ENCODE peak calls at places on chromosomes 2 and 18, in ten cellular contexts. W is A549, R is adrenal gland, P is suprapubic skin, S is stomach, I is prostate gland, G is spleen, Y is thyroid gland, V is GM12891, X is H54. N is an unnamed sample.

GRCh38 chr2:194044321-194044720 is 1612.7 kb upstream of the SLC39A10 start:
- DNase-seq in V (no peak), P (no peak), Y (no peak), S (no peak), I (no peak), W (no peak), G (no peak), R (no peak), X (no peak), N (no peak)

GRCh38 chr2:238709324-238709723 is 138.6 kb upstream of the TWIST2 start:
- DNase-seq in R (no peak), S (no peak), X (no peak), P (no peak), Y (no peak), G (no peak), V (no peak), I (no peak), W (no peak), N (no peak)

GRCh38 chr2:202009019-202009481 is 24.6 kb upstream of the FZD7 start:
- DNase-seq in G (no peak), Y (no peak), R (peak), S (no peak), I (no peak), P (no peak), V (no peak), W (no peak), X (no peak), N (no peak)

GRCh38 chr2:28401-28975 is 17.8 kb downstream of the FAM110C start:
- DNase-seq in R (no peak), X (no peak), G (no peak), P (no peak), I (no peak), S (no peak), Y (no peak), V (no peak), W (no peak), N (no peak)

GRCh38 chr2:27885246-27885645 is 4.9 kb downstream of the RBKS start:
- DNase-seq in V (no peak), Y (no peak), W (no peak), P (no peak), S (no peak), R (no peak), G (no peak), I (no peak), X (no peak), N (no peak)

GRCh38 chr2:38146302-38146916 is 70.5 kb upstream of the CYP1B1 start:
- DNase-seq in Y (peak), I (no peak), R (peak), X (peak), G (no peak), V (no peak), W (peak), S (no peak), P (no peak), N (no peak)

GRCh38 chr2:8426577-8426976 is 255.3 kb upstream of the ID2 start:
- DNase-seq in X (no peak), S (no peak), V (no peak), P (no peak), Y (no peak), R (peak), W (no peak), I (no peak), G (no peak), N (no peak)

GRCh38 chr2:132943829-132944228 is 273.8 kb upstream of the LYPD1 start:
- DNase-seq in V (no peak), R (no peak), P (no peak), W (no peak), Y (peak), I (no peak), G (no peak), S (no peak), X (no peak), N (no peak)

GRCh38 chr2:109736177-109736827 is 57.8 kb upstream of the RGPD5 start:
- DNase-seq in I (peak), Y (peak), W (peak), S (peak), G (peak), V (no peak), X (no peak), R (peak), P (no peak), N (no peak)

GRCh38 chr2:54360055-54360792 is 95.9 kb upstream of the SPTBN1 start:
- DNase-seq in Y (peak), G (no peak), W (no peak), R (peak), V (no peak), S (no peak), I (no peak), X (no peak), P (no peak), N (no peak)

GRCh38 chr2:4190548-4190947 is 487.2 kb downstream of the DCDC2C start:
- DNase-seq in Y (peak), R (no peak), V (no peak), W (no peak), I (no peak), P (no peak), G (no peak), S (no peak), X (no peak), N (no peak)

GRCh38 chr2:236109061-236109460 is 59.1 kb downstream of the GBX2 start:
- DNase-seq in V (no peak), I (no peak), R (no peak), S (no peak), G (peak), Y (no peak), P (no peak), X (no peak), W (no peak), N (no peak)

GRCh38 chr2:181753686-181754085 is 73.4 kb upstream of the NEUROD1 start:
- DNase-seq in P (no peak), S (no peak), W (no peak), X (no peak), Y (no peak), I (no peak), G (no peak), V (no peak), R (no peak), N (no peak)

GRCh38 chr2:108594132-108594981 is 60.1 kb downstream of the LIMS1 start:
- DNase-seq in R (peak), P (no peak), X (no peak), S (no peak), V (no peak), I (no peak), G (no peak), W (no peak), Y (no peak), N (no peak)

GRCh38 chr18:65175681-65176080 is 575.1 kb upstream of the CDH7 start:
- DNase-seq in G (no peak), X (no peak), V (no peak), R (no peak), W (no peak), Y (no peak), P (no peak), I (no peak), S (no peak), N (no peak)

GRCh38 chr2:9832586-9832985 is 10.7 kb upstream of the TAF1B start:
- DNase-seq in R (no peak), W (no peak), S (no peak), I (no peak), V (no peak), Y (no peak), P (no peak), G (no peak), X (no peak), N (no peak)

GRCh38 chr18:43830905-43831304 is 553.6 kb upstream of the SYT4 start:
- DNase-seq in P (no peak), X (no peak), Y (no peak), G (no peak), W (no peak), I (no peak), V (no peak), S (no peak), R (no peak), N (no peak)

GRCh38 chr2:29187926-29188325 is 72.7 kb downstream of the CLIP4 start:
- DNase-seq in G (no peak), I (no peak), V (no peak), W (no peak), Y (no peak), P (no peak), R (no peak), X (no peak), S (no peak), N (no peak)

GRCh38 chr2:108972663-108973062 is 16.4 kb downstream of the EDAR start:
- DNase-seq in G (no peak), V (no peak), Y (no peak), W (no peak), I (no peak), X (no peak), S (no peak), P (no peak), R (no peak), N (no peak)

GRCh38 chr18:35005963-35006577 is 35.1 kb upstream of the MAPRE2 start:
- DNase-seq in R (no peak), P (no peak), X (no peak), G (no peak), S (no peak), W (peak), V (peak), I (peak), Y (no peak), N (peak)

GRCh38 chr2:10977003-10977402 is 65.3 kb downstream of the KCNF1 start:
- DNase-seq in S (no peak), W (no peak), Y (no peak), I (no peak), X (no peak), G (peak), V (no peak), P (no peak), R (no peak), N (no peak)

GRCh38 chr2:109269956-109270757 is 141.2 kb downstream of the SH3RF3 start:
- DNase-seq in Y (no peak), W (no peak), I (peak), P (peak), V (no peak), S (no peak), X (no peak), R (no peak), G (peak), N (no peak)

GRCh38 chr2:65043001-65043400 is 13.2 kb upstream of the CEP68 start:
- DNase-seq in R (no peak), P (peak), Y (no peak), G (no peak), X (no peak), S (no peak), V (no peak), I (no peak), W (no peak), N (no peak)

GRCh38 chr18:57141208-57142129 is 5.4 kb upstream of the BOD1L2 start:
- DNase-seq in Y (no peak), P (no peak), R (no peak), X (no peak), W (no peak), S (peak), G (no peak), I (no peak), V (no peak), N (no peak)

DNA sequence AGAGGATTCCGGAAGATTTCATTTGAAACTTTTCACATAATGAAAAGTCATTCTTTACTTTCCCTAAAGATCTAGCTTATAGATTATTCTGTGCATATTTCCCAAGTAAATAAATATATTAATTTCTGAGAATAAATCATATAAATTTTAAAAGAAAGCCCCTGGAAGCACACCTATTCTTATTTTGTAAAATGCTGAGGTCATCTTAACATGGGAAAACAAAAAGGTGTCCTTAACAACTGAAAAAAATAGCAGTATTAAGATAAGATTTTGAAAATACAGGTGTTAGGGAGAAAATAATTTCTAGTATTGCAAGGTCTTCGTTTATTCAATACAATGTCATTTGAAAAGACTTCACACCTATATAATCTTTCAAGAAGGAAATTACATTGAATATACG is 567.5 kb upstream of the CHAC2 start:
- DNase-seq in S (no peak), V (no peak), G (no peak), X (no peak), P (no peak), Y (no peak), W (no peak), R (no peak), I (no peak), N (no peak)
- TF ChIP-seq POLR2A in S (no peak), V (no peak), G (no peak), X (no peak), P (no peak), Y (no peak), W (no peak), R (no peak), I (no peak), N (no peak)

DNA sequence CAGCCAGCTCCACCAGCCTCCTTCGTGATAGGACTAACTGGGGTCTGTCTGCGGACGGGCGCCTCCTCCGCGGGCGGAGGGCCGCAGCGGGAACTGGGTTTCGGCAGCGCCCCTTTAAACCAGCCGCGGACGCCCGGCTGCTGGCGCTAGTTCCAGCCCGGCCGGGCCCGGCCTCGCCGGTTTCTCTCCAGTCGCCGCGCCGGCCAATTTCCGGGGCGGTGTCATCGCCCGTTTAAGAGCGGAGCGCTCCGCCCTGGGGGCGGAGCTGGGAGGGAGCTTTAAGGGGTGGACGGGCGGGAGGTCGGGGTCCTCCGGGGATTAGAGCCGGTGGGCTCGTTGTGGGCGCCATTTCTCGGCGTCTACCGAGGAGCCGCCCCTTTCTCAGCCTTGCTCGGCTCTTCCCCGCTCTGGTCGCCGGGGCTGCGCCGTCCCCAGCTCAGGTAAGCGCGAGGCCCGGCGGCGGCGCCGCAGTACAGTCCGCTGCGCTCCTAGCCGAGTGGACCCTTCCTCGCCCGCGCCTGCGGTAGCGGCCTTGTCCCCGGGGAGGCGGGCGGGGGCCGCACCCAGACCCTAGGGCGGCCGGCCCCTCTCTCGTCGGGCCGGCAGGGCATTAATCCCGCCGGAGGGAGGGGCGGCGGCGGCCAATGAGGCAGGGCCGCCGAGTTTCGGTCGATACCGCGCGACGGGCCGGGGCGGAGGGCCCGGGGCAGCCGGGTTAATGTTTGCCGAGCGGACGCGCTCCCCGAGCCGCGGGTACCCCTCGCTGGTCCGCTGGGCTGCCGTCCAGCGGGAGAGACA is at the start of gene EPB41L5:
- DNase-seq in W (peak), P (peak), S (peak), I (peak), G (peak), R (peak), V (peak), Y (peak), X (peak), N (peak)
- TF ChIP-seq POLR2A in W (peak), P (peak), S (no peak), I (peak), G (no peak), R (peak), V (no peak), Y (peak), X (peak), N (no peak)

DNA sequence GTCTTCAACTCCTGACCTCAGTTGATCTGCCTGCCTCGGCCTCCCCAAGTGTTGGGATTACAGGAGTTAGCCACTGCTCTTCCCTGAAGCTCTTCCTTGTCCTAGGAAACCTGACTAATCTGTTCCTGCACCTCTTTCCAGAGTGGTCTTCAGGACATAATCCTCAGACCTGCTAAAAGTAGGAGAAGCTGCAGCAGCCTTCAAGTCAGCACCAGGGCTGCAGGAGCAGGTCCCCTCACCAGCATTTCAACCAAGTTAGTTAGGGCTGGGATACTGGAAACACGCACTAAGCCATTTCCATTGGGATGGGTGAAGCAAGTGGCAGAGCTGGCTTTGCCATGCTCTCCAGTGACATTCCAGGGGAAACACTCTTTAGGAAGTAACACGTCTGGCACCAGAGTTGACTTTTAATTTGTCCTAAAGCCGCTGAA is 9.9 kb downstream of the NCL start:
- DNase-seq in W (no peak), R (peak), P (no peak), I (no peak), X (no peak), S (no peak), Y (no peak), G (no peak), V (no peak), N (no peak)
- TF ChIP-seq POLR2A in W (no peak), R (no peak), P (no peak), I (no peak), X (no peak), S (no peak), Y (no peak), G (no peak), V (peak), N (no peak)

GRCh38 chr2:230714122-230714453 is 1.4 kb downstream of the CAB39 start:
- DNase-seq in W (peak), X (peak), R (no peak), I (no peak), V (no peak), Y (no peak), S (no peak), P (no peak), G (no peak), N (peak)

GRCh38 chr2:230712443-230713330 is at the start of gene CAB39:
- DNase-seq in I (peak), S (peak), W (peak), G (peak), Y (peak), V (peak), X (peak), R (peak), P (peak), N (peak)

GRCh38 chr2:230715201-230715600 is 2.6 kb downstream of the CAB39 start:
- DNase-seq in W (no peak), S (no peak), Y (no peak), V (no peak), P (no peak), I (no peak), R (no peak), X (no peak), G (no peak), N (no peak)

GRCh38 chr2:230711224-230711623 is 1.4 kb upstream of the CAB39 start:
- DNase-seq in W (no peak), G (no peak), R (no peak), P (no peak), Y (no peak), X (no peak), S (no peak), I (no peak), V (no peak), N (no peak)

GRCh38 chr2:230713331-230714121 is 884 bp downstream of the CAB39 start:
- DNase-seq in Y (no peak), G (peak), X (peak), I (no peak), R (peak), P (peak), V (no peak), S (peak), W (no peak), N (peak)
- TF ChIP-seq POLR2A in Y (no peak), G (no peak), X (no peak), I (no peak), R (peak), P (no peak), V (no peak), S (no peak), W (no peak), N (no peak)

DNA sequence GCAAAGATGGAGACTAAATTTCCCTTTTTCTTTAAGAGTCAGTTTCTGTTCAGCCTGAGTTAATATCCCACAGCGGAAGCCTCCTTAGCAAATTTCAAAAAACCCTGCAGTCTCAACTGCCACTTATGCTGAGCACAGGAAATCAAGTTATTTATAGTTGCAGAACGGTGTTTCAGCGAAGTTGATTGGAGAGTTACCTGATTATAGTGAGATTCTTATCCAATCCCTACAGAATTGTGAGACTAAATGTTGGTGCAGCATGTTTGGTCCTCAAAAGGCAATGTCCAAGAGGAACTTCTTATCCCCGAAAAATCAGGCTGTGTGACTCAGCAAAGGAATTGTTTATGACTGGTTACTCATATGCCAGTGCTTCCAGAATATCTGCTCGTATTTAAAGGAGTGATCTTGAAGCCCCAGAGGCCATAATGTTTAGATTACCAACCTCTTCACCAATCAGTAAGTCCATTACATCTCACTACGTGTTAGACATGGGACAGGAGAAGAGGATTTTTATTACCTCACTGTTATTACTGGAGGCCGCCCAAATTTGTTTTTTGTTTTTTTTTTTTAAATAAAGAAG is 67.9 kb downstream of the LRRFIP1 start:
- DNase-seq in Y (no peak), G (no peak), V (no peak), X (peak), W (peak), S (no peak), R (no peak), I (no peak), P (no peak), N (no peak)
- TF ChIP-seq POLR2A in Y (peak), G (peak), V (no peak), X (no peak), W (no peak), S (no peak), R (no peak), I (peak), P (no peak), N (peak)

GRCh38 chr2:241490825-241491505 is 17.4 kb downstream of the STK25 start:
- DNase-seq in X (no peak), P (no peak), R (no peak), S (no peak), I (no peak), Y (peak), W (no peak), V (no peak), G (no peak), N (no peak)

GRCh38 chr2:241494311-241494908 is 14.0 kb downstream of the STK25 start:
- DNase-seq in Y (no peak), I (no peak), P (no peak), X (no peak), V (no peak), R (no peak), S (no peak), W (no peak), G (no peak), N (no peak)

GRCh38 chr2:241492174-241492565 is 16.2 kb downstream of the STK25 start:
- DNase-seq in G (no peak), Y (no peak), W (no peak), I (no peak), S (no peak), V (no peak), X (no peak), P (no peak), R (no peak), N (no peak)

GRCh38 chr2:241491549-241492173 is 16.7 kb downstream of the STK25 start:
- DNase-seq in S (no peak), R (no peak), X (no peak), V (no peak), P (no peak), W (no peak), Y (no peak), I (no peak), G (no peak), N (no peak)

GRCh38 chr2:241493092-241493491 is 15.3 kb downstream of the STK25 start:
- DNase-seq in S (no peak), X (no peak), I (no peak), R (no peak), V (no peak), Y (no peak), G (no peak), P (no peak), W (no peak), N (no peak)
- TF ChIP-seq POLR2A in S (no peak), X (no peak), I (no peak), R (no peak), V (no peak), Y (no peak), G (no peak), P (no peak), W (no peak), N (no peak)